ENCODE peak calls at places on chromosomes 16 and 17, in six cellular contexts. P, B, H, S, O and F are unnamed samples.

GRCh38 chr16:13702614-13703013 is 217.3 kb upstream of the ERCC4 start:
- DNase-seq in O (no peak), S (no peak), B (no peak), P (no peak), H (no peak), F (no peak)

GRCh38 chr16:58614212-58614611 is 15.4 kb downstream of the CNOT1 start:
- DNase-seq in S (no peak), B (no peak), H (no peak), P (no peak), O (no peak), F (no peak)

GRCh38 chr16:11576427-11577289 is 10.1 kb downstream of the LITAF start:
- DNase-seq in H (no peak), O (no peak), P (no peak), S (no peak), B (peak), F (no peak)

GRCh38 chr17:77772899-77773358 is 185.6 kb upstream of the TNRC6C start:
- DNase-seq in B (no peak), O (no peak), P (no peak), S (no peak), H (no peak), F (no peak)

GRCh38 chr17:57369509-57369945 is 113.2 kb downstream of the MSI2 start:
- DNase-seq in H (no peak), O (no peak), P (no peak), S (no peak), B (no peak), F (no peak)

GRCh38 chr16:81280393-81280792 is 34.4 kb upstream of the GAN start:
- DNase-seq in P (no peak), O (no peak), H (no peak), S (no peak), B (no peak), F (no peak)

GRCh38 chr16:56257260-56257659 is 66.0 kb downstream of the GNAO1 start:
- DNase-seq in B (peak), H (peak), S (no peak), P (no peak), O (no peak), F (peak)

GRCh38 chr17:69608114-69608513 is 193.6 kb downstream of the MAP2K6 start:
- DNase-seq in S (no peak), O (no peak), B (no peak), P (no peak), H (no peak), F (no peak)

GRCh38 chr17:29158096-29158495 is 22.1 kb downstream of the MYO18A start:
- DNase-seq in S (no peak), B (no peak), P (no peak), O (no peak), H (no peak), F (no peak)

GRCh38 chr17:1967092-1967662 is 58.0 kb downstream of the RTN4RL1 start:
- DNase-seq in S (no peak), B (no peak), P (no peak), O (no peak), H (no peak), F (no peak)

GRCh38 chr17:17647521-17648178 is 33.6 kb upstream of the RAI1 start:
- DNase-seq in O (no peak), B (no peak), H (no peak), S (no peak), P (no peak), F (no peak)

GRCh38 chr16:48818257-48818656 is 208.3 kb upstream of the N4BP1 start:
- DNase-seq in B (no peak), H (no peak), P (no peak), O (no peak), S (no peak), F (no peak)

GRCh38 chr16:22933173-22933572 is 119.2 kb downstream of the HS3ST2 start:
- DNase-seq in P (no peak), H (no peak), B (no peak), S (no peak), O (no peak), F (no peak)

GRCh38 chr16:1444730-1445517 is 568 bp upstream of the CCDC154 start:
- DNase-seq in S (no peak), B (no peak), P (no peak), H (no peak), O (no peak), F (no peak)

GRCh38 chr17:75645501-75645888 is 12.3 kb downstream of the SMIM5 start:
- DNase-seq in S (no peak), B (no peak), O (no peak), H (peak), P (peak), F (peak)

GRCh38 chr16:26454102-26454501 is 612.6 kb upstream of the C16orf82 start:
- DNase-seq in B (no peak), H (no peak), O (no peak), P (no peak), S (no peak), F (no peak)

GRCh38 chr17:10875984-10876555 is 38.2 kb upstream of the PIRT start:
- DNase-seq in P (peak), O (peak), S (peak), H (peak), B (peak), F (peak)

GRCh38 chr16:75322706-75323105 is 71.3 kb upstream of the BCAR1 start:
- DNase-seq in P (no peak), S (no peak), B (no peak), O (no peak), H (peak), F (no peak)

GRCh38 chr17:46011711-46012505 is 12.9 kb downstream of the STH start:
- DNase-seq in P (no peak), H (no peak), S (no peak), O (no peak), B (no peak), F (no peak)

GRCh38 chr17:40854175-40854814 is 12.7 kb downstream of the KRT12 start:
- DNase-seq in S (no peak), H (no peak), O (no peak), B (no peak), P (no peak), F (no peak)

GRCh38 chr16:24776486-24777220 is 47.2 kb downstream of the TNRC6A start:
- DNase-seq in S (no peak), P (no peak), O (no peak), H (no peak), B (peak), F (no peak)